ENCODE peak calls at places on chromosomes 5 and 9, in six cellular contexts. Q, Z, F, N, Y and L are unnamed samples.

GRCh38 chr5:177399903-177400868 is at the start of gene PFN3:
- DNase-seq in Q (no peak), Z (no peak), Y (no peak), F (no peak), N (peak), L (no peak)

GRCh38 chr5:123807177-123807900 is 295.4 kb downstream of the CSNK1G3 start:
- DNase-seq in N (no peak), Y (no peak), F (no peak), Q (no peak), Z (no peak), L (no peak)

GRCh38 chr5:67165524-67166459 is 30.8 kb downstream of the CD180 start:
- DNase-seq in Q (peak), F (peak), Y (peak), N (peak), Z (peak), L (peak)

GRCh38 chr5:135472141-135472540 is 20.0 kb upstream of the TIFAB start:
- DNase-seq in N (no peak), Y (no peak), Z (no peak), Q (no peak), F (no peak), L (no peak)

GRCh38 chr9:91151014-91151740 is 210.5 kb downstream of the AUH start:
- DNase-seq in Q (no peak), Y (no peak), Z (no peak), F (peak), N (no peak), L (peak)

GRCh38 chr5:86463339-86463738 is 154.4 kb upstream of the COX7C start:
- DNase-seq in Y (no peak), Q (no peak), N (no peak), F (no peak), Z (no peak), L (no peak)

GRCh38 chr9:92294297-92294676 is 790 bp upstream of the IARS1 start:
- DNase-seq in Q (no peak), F (peak), N (no peak), Z (no peak), Y (no peak), L (no peak)

GRCh38 chr5:120240716-120241115 is 223.4 kb upstream of the PRR16 start:
- DNase-seq in Y (no peak), Z (no peak), F (no peak), N (no peak), Q (no peak), L (no peak)

GRCh38 chr5:153153086-153153485 is 337.4 kb upstream of the GRIA1 start:
- DNase-seq in Z (no peak), F (peak), N (no peak), Q (no peak), Y (no peak), L (no peak)

GRCh38 chr9:714675-715074 is 126.8 kb upstream of the DMRT1 start:
- DNase-seq in Z (no peak), Q (no peak), Y (no peak), N (no peak), F (no peak), L (no peak)

GRCh38 chr9:77879344-77880089 is 152.1 kb downstream of the GNAQ start:
- DNase-seq in N (no peak), Q (no peak), F (peak), Y (no peak), Z (peak), L (no peak)